ENCODE peak calls at places on chromosome 6, in four cellular contexts. E, N, J and D are unnamed samples.
A peak's percentile ranks its signal among the peaks of the same experiment; 100 is the strongest.

GRCh38 chr6:158757753-158758090 is 61.4 kb downstream of the EZR start:
- DNase-seq in E (no peak), N (peak; percentile 43), J (no peak), D (no peak)

GRCh38 chr6:3895805-3896204 is 46.6 kb downstream of the FAM50B start:
- DNase-seq in E (no peak), N (no peak), J (no peak), D (no peak)

GRCh38 chr6:29968130-29968529 is 25.8 kb downstream of the HLA-A start:
- DNase-seq in E (peak; percentile 77), N (no peak), J (no peak), D (no peak)

GRCh38 chr6:124490123-124490522 is 472.1 kb upstream of the RNF217 start:
- DNase-seq in E (no peak), N (no peak), J (no peak), D (no peak)

GRCh38 chr6:151179321-151179720 is 60.4 kb upstream of the AKAP12 start:
- DNase-seq in E (peak; percentile 85), N (no peak), J (no peak), D (no peak)

GRCh38 chr6:27471365-27472115 is 1.4 kb downstream of the ZNF184 start:
- DNase-seq in E (no peak), N (no peak), J (no peak), D (no peak)

GRCh38 chr6:145483191-145483996 is 251.9 kb downstream of the EPM2A start:
- DNase-seq in E (peak; percentile 86), N (no peak), J (no peak), D (no peak)

GRCh38 chr6:134539865-134540323 is 222.0 kb upstream of the SGK1 start:
- DNase-seq in E (peak; percentile 92), N (no peak), J (no peak), D (no peak)

GRCh38 chr6:137874204-137875001 is 7.3 kb downstream of the TNFAIP3 start:
- DNase-seq in E (peak; percentile 62), N (no peak), J (no peak), D (no peak)

GRCh38 chr6:157486632-157487031 is 105.6 kb downstream of the ZDHHC14 start:
- DNase-seq in E (no peak), N (no peak), J (no peak), D (no peak)

GRCh38 chr6:31901415-31901952 is 402 bp downstream of the ZBTB12 start:
- DNase-seq in E (no peak), N (peak; percentile 61), J (peak; percentile 60), D (no peak)

GRCh38 chr6:108250240-108250866 is 10.5 kb downstream of the SNX3 start:
- DNase-seq in E (peak; percentile 5), N (no peak), J (peak; percentile 4), D (no peak)

GRCh38 chr6:5121479-5121878 is 36.3 kb downstream of the PPP1R3G start:
- DNase-seq in E (no peak), N (no peak), J (no peak), D (no peak)

GRCh38 chr6:158816329-158816728 is 2.8 kb downstream of the EZR start:
- DNase-seq in E (no peak), N (no peak), J (no peak), D (no peak)

GRCh38 chr6:164532546-164533362 is 776.7 kb downstream of the C6orf118 start:
- DNase-seq in E (no peak), N (no peak), J (no peak), D (no peak)

GRCh38 chr6:10837692-10837996 is 695 bp downstream of the MAK start:
- DNase-seq in E (peak; percentile 7), N (no peak), J (no peak), D (no peak)